ENCODE peak calls at places on chromosomes 16 and 17, in four cellular contexts. One of them, this sample, is unnamed. For H3K4me1, the result is how much of the 10 kb centered on the place peaks cover.

GRCh38 chr17:61537264-61537771 is 53.7 kb downstream of the NACA2 start:
- DNase-seq in body of pancreas: no peak
- DNase-seq in colonic mucosa: no peak
- DNase-seq in H9: no peak
- DNase-seq in this sample: no peak

GRCh38 chr16:30566531-30566930 is 5.0 kb downstream of the ZNF688 start:
- DNase-seq in H9: no peak
- DNase-seq in colonic mucosa: no peak
- DNase-seq in body of pancreas: no peak
- DNase-seq in this sample: no peak

GRCh38 chr16:2856061-2856670 is 1.8 kb downstream of the PRSS22 start:
- DNase-seq in colonic mucosa: peak
- DNase-seq in body of pancreas: peak
- DNase-seq in H9: peak
- DNase-seq in this sample: no peak

GRCh38 chr16:54342966-54343365 is 56.4 kb upstream of the IRX3 start:
- DNase-seq in body of pancreas: no peak
- DNase-seq in H9: no peak
- DNase-seq in colonic mucosa: no peak
- DNase-seq in this sample: no peak

GRCh38 chr17:56159764-56160394 is 6.6 kb downstream of the ANKFN1 start:
- DNase-seq in colonic mucosa: no peak
- DNase-seq in body of pancreas: no peak
- DNase-seq in H9: no peak
- DNase-seq in this sample: no peak

GRCh38 chr17:82320956-82321927 is 3.8 kb upstream of the CD7 start:
- DNase-seq in H9: peak
- DNase-seq in colonic mucosa: no peak
- DNase-seq in body of pancreas: no peak
- DNase-seq in this sample: peak

GRCh38 chr17:6712058-6712853 is 913 bp downstream of the SLC13A5 start:
- DNase-seq in body of pancreas: no peak
- DNase-seq in H9: peak
- DNase-seq in colonic mucosa: no peak
- DNase-seq in this sample: no peak

GRCh38 chr16:9929836-9930235 is 252.4 kb downstream of the GRIN2A start:
- DNase-seq in H9: no peak
- DNase-seq in colonic mucosa: no peak
- DNase-seq in body of pancreas: no peak
- DNase-seq in this sample: no peak

GRCh38 chr17:82804442-82805191 is 35.2 kb downstream of the ZNF750 start:
- DNase-seq in body of pancreas: peak
- DNase-seq in H9: no peak
- DNase-seq in colonic mucosa: peak
- DNase-seq in this sample: peak

GRCh38 chr17:16941072-16941641 is 30.8 kb downstream of the TNFRSF13B start:
- DNase-seq in H9: peak
- DNase-seq in body of pancreas: no peak
- DNase-seq in colonic mucosa: no peak
- DNase-seq in this sample: peak

GRCh38 chr16:72291531-72291981 is 119.6 kb upstream of the PMFBP1 start:
- DNase-seq in colonic mucosa: no peak
- DNase-seq in body of pancreas: no peak
- DNase-seq in H9: no peak
- DNase-seq in this sample: no peak

GRCh38 chr17:28684963-28685362 is 23.0 kb downstream of the SUPT6H start:
- DNase-seq in H9: no peak
- DNase-seq in colonic mucosa: peak
- DNase-seq in body of pancreas: peak
- DNase-seq in this sample: no peak

GRCh38 chr17:63039899-63040602 is 74.0 kb downstream of the TANC2 start:
- DNase-seq in body of pancreas: no peak
- DNase-seq in colonic mucosa: no peak
- DNase-seq in H9: no peak
- DNase-seq in this sample: no peak

GRCh38 chr16:80317132-80318098 is 223.4 kb upstream of the DYNLRB2 start:
- DNase-seq in body of pancreas: no peak
- DNase-seq in H9: peak
- DNase-seq in colonic mucosa: no peak
- DNase-seq in this sample: peak

GRCh38 chr17:29109477-29110371 is 66.8 kb downstream of the PIPOX start:
- DNase-seq in body of pancreas: peak
- DNase-seq in H9: peak
- DNase-seq in colonic mucosa: no peak
- DNase-seq in this sample: peak

GRCh38 chr16:27748868-27749546 is 199.1 kb downstream of the KATNIP start:
- DNase-seq in H9: peak
- DNase-seq in colonic mucosa: peak
- DNase-seq in body of pancreas: peak
- DNase-seq in this sample: peak

GRCh38 chr16:57815987-57816745 is 13.9 kb upstream of the KIFC3 start:
- DNase-seq in colonic mucosa: peak
- DNase-seq in H9: peak
- DNase-seq in body of pancreas: peak
- DNase-seq in this sample: peak

GRCh38 chr16:54061454-54061853 is 225.1 kb downstream of the IRX3 start:
- DNase-seq in body of pancreas: no peak
- DNase-seq in colonic mucosa: no peak
- DNase-seq in H9: no peak
- DNase-seq in this sample: no peak

GRCh38 chr16:27439273-27440018 is 37.5 kb downstream of the IL21R start:
- DNase-seq in body of pancreas: no peak
- DNase-seq in colonic mucosa: no peak
- DNase-seq in H9: no peak
- DNase-seq in this sample: no peak

GRCh38 chr16:30016555-30017276 is 5.9 kb upstream of the DOC2A start:
- DNase-seq in body of pancreas: no peak
- DNase-seq in H9: no peak
- DNase-seq in colonic mucosa: no peak
- DNase-seq in this sample: no peak

GRCh38 chr17:57755479-57756070 is 10.5 kb upstream of the CCDC182 start:
- DNase-seq in H9: no peak
- DNase-seq in colonic mucosa: no peak
- DNase-seq in body of pancreas: no peak
- DNase-seq in this sample: no peak

GRCh38 chr16:69105501-69106361 is at the start of gene HAS3:
- DNase-seq in body of pancreas: peak
- DNase-seq in H9: peak
- DNase-seq in colonic mucosa: peak
- DNase-seq in this sample: peak

GRCh38 chr16:49460786-49461470 is 87.3 kb downstream of the C16orf78 start:
- DNase-seq in H9: peak
- DNase-seq in body of pancreas: no peak
- DNase-seq in colonic mucosa: peak
- DNase-seq in this sample: peak

GRCh38 chr16:78490847-78491246 is 391.4 kb downstream of the WWOX start:
- DNase-seq in body of pancreas: no peak
- DNase-seq in colonic mucosa: no peak
- DNase-seq in H9: no peak
- DNase-seq in this sample: no peak

DNA sequence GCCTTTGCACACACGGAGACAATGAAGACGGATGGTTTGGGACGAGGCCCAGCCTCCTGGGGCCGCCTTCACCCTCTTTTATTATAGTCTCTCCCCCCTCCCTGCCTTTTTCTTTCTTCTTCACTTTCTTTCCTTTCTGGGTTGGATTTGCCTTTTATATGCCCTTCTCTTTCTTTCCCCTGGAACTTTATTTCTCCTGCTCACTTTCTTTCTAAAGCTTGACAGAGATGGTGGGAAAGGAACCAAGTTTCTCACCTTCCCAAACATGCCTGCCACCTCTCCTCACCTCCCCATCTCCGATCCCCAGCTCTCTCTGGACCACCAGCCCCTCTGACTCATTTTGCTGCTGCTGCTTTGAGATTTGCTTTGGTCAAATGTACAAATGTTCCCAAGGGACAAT is 6.8 kb upstream of the LHX1 start:
- DNase-seq in body of pancreas: no peak
- DNase-seq in H9: no peak
- DNase-seq in colonic mucosa: no peak
- DNase-seq in this sample: no peak
- H3K4me1 ChIP-seq in body of pancreas: under half
- H3K4me1 ChIP-seq in H9: under half
- H3K4me1 ChIP-seq in colonic mucosa: under half
- H3K4me1 ChIP-seq in this sample: under half

GRCh38 chr16:20372696-20373095 is 20.2 kb upstream of the UMOD start:
- DNase-seq in body of pancreas: no peak
- DNase-seq in H9: no peak
- DNase-seq in colonic mucosa: no peak
- DNase-seq in this sample: no peak
- H3K4me1 ChIP-seq in body of pancreas: under half
- H3K4me1 ChIP-seq in H9: under half
- H3K4me1 ChIP-seq in colonic mucosa: under half
- H3K4me1 ChIP-seq in this sample: under half

GRCh38 chr17:42564815-42565522 is 1.9 kb upstream of the MLX start:
- DNase-seq in colonic mucosa: no peak
- DNase-seq in body of pancreas: no peak
- DNase-seq in H9: no peak
- DNase-seq in this sample: no peak
- H3K4me1 ChIP-seq in colonic mucosa: under half
- H3K4me1 ChIP-seq in body of pancreas: half or more
- H3K4me1 ChIP-seq in H9: under half
- H3K4me1 ChIP-seq in this sample: half or more

GRCh38 chr16:4373909-4374742 is 2.5 kb downstream of the VASN start:
- DNase-seq in colonic mucosa: peak
- DNase-seq in body of pancreas: peak
- DNase-seq in H9: peak
- DNase-seq in this sample: peak
- H3K4me1 ChIP-seq in colonic mucosa: under half
- H3K4me1 ChIP-seq in body of pancreas: half or more
- H3K4me1 ChIP-seq in H9: under half
- H3K4me1 ChIP-seq in this sample: half or more

This sample was measured in left lung.